ENCODE peak calls at places on chromosomes 1 and 21, in six cellular contexts. W is stomach, S is A549, A is cardiac fibroblast, N is MM.1S, V is coronary artery. Z is an unnamed sample.

GRCh38 chr1:154608522-154609294 is 722 bp upstream of the ADAR start:
- DNase-seq in W (peak), S (peak), A (peak), N (peak), V (peak), Z (peak)

GRCh38 chr1:52423771-52424170 is 19.4 kb downstream of the PRPF38A start:
- DNase-seq in W (no peak), S (no peak), A (no peak), N (no peak), V (no peak), Z (no peak)

GRCh38 chr1:9149837-9150581 is 21.1 kb upstream of the GPR157 start:
- DNase-seq in W (no peak), S (no peak), A (no peak), N (no peak), V (no peak), Z (no peak)

GRCh38 chr1:109762821-109763645 is 690 bp downstream of the EPS8L3 start:
- DNase-seq in W (peak), S (no peak), A (peak), N (no peak), V (peak), Z (peak)

GRCh38 chr1:238052496-238053266 is 162.0 kb upstream of the ZP4 start:
- DNase-seq in W (no peak), S (no peak), A (no peak), N (no peak), V (no peak), Z (no peak)

GRCh38 chr1:43587594-43587993 is 56.9 kb downstream of the PTPRF start:
- DNase-seq in W (no peak), S (no peak), A (peak), N (no peak), V (no peak), Z (peak)

GRCh38 chr1:169466259-169467230 is 19.2 kb downstream of the SLC19A2 start:
- DNase-seq in W (no peak), S (peak), A (peak), N (peak), V (no peak), Z (peak)

GRCh38 chr21:42437786-42438185 is 34.1 kb downstream of the UBASH3A start:
- DNase-seq in W (no peak), S (no peak), A (no peak), N (peak), V (no peak), Z (peak)

GRCh38 chr21:27505516-27505915 is 538.6 kb upstream of the ADAMTS5 start:
- DNase-seq in W (no peak), S (no peak), A (peak), N (no peak), V (no peak), Z (peak)

GRCh38 chr1:109283748-109284600 is 1.0 kb upstream of the PSRC1 start:
- DNase-seq in W (no peak), S (no peak), A (no peak), N (peak), V (no peak), Z (no peak)

GRCh38 chr1:209435654-209436566 is 147.6 kb upstream of the CAMK1G start:
- DNase-seq in W (peak), S (peak), A (peak), N (peak), V (no peak), Z (peak)

GRCh38 chr1:96416111-96416595 is 305.4 kb upstream of the PTBP2 start:
- DNase-seq in W (no peak), S (no peak), A (peak), N (no peak), V (peak), Z (peak)

GRCh38 chr1:66354311-66354922 is 179.5 kb upstream of the SGIP1 start:
- DNase-seq in W (no peak), S (no peak), A (peak), N (no peak), V (no peak), Z (peak)

GRCh38 chr1:20936621-20937020 is 149.5 kb upstream of the HP1BP3 start:
- DNase-seq in W (no peak), S (no peak), A (no peak), N (no peak), V (no peak), Z (no peak)

GRCh38 chr1:229253170-229253974 is 17.5 kb upstream of the RAB4A start:
- DNase-seq in W (no peak), S (peak), A (peak), N (peak), V (no peak), Z (no peak)

GRCh38 chr1:203009185-203009584 is 2.0 kb downstream of the TMEM183A start:
- DNase-seq in W (no peak), S (no peak), A (no peak), N (no peak), V (no peak), Z (no peak)

GRCh38 chr1:158652721-158653334 is 33.7 kb downstream of the SPTA1 start:
- DNase-seq in W (no peak), S (no peak), A (no peak), N (peak), V (no peak), Z (no peak)

GRCh38 chr1:200336111-200336845 is 73.6 kb downstream of the ZNF281 start:
- DNase-seq in W (no peak), S (peak), A (peak), N (no peak), V (no peak), Z (peak)

GRCh38 chr21:14120091-14120734 is 90.5 kb downstream of the LIPI start:
- DNase-seq in W (peak), S (peak), A (peak), N (peak), V (no peak), Z (peak)

GRCh38 chr1:228793032-228793431 is 57.8 kb downstream of the RHOU start:
- DNase-seq in W (no peak), S (no peak), A (no peak), N (no peak), V (no peak), Z (no peak)

GRCh38 chr1:207397525-207397926 is 56.6 kb upstream of the CR2 start:
- DNase-seq in W (no peak), S (peak), A (no peak), N (no peak), V (no peak), Z (no peak)

GRCh38 chr1:3547055-3548005 is 64.0 kb downstream of the MEGF6 start:
- DNase-seq in W (no peak), S (no peak), A (peak), N (no peak), V (no peak), Z (no peak)

GRCh38 chr1:2310332-2311183 is 80.8 kb downstream of the MORN1 start:
- DNase-seq in W (no peak), S (no peak), A (no peak), N (no peak), V (no peak), Z (no peak)

GRCh38 chr1:243253927-243254232 is 1.2 kb downstream of the CEP170 start:
- DNase-seq in W (no peak), S (no peak), A (no peak), N (peak), V (no peak), Z (no peak)

GRCh38 chr1:204141131-204141530 is 10.7 kb downstream of the ETNK2 start:
- DNase-seq in W (no peak), S (no peak), A (no peak), N (no peak), V (no peak), Z (no peak)

DNA sequence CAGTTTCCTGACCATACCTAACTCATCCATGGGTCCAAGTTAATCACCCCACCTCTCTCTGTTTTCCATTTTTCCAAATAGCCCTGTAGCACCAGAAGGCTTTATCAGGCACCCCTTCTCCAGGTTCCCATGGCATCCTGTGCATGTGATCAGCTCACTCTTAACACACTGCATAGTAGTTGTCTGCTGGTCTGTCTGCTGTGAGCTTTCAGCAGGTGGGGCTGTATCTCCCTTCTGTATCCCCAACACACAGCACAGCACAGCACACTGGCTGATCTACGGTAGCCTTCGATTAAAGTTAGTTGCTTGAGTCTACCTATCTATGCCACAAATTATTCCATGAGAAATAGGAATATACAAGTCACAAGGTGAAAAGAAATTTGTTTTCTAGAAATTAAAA is 54.3 kb upstream of the C1orf198 start:
- DNase-seq in W (no peak), S (no peak), A (no peak), N (no peak), V (no peak), Z (peak)
- TF ChIP-seq CTCF in W (no peak), S (no peak), A (no peak), N (no peak), V (no peak), Z (peak)

GRCh38 chr1:99266731-99267130 is 2.4 kb downstream of the PLPPR4 start:
- DNase-seq in W (no peak), S (no peak), A (peak), N (no peak), V (no peak), Z (peak)
- H3K4me3 ChIP-seq in W (no peak), S (no peak), A (no peak), N (no peak), V (no peak), Z (no peak)

DNA sequence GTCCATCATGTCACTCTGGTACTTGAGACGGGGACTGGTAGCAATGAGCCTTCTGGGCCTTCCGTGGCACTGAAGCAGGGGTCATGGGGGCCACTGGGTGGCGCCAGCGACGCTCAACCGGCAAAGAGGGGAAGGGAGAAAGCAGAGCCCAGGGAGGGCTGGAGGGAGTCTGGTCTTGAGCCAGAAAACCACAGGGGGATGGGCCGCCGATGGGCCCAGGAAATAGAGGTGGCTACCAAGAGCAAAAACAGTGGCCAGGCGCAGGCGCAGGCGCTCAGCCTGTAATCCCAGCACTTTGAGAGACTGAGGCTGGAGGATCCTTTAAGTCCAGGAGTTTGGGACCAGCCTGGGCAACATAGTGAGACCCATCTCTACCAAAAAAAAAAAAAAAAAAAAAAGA is 21.8 kb downstream of the EXOC8 start:
- DNase-seq in W (peak), S (peak), A (peak), N (peak), V (no peak), Z (peak)
- TF ChIP-seq CTCF in W (no peak), S (peak), A (peak), N (peak), V (no peak), Z (peak)

DNA sequence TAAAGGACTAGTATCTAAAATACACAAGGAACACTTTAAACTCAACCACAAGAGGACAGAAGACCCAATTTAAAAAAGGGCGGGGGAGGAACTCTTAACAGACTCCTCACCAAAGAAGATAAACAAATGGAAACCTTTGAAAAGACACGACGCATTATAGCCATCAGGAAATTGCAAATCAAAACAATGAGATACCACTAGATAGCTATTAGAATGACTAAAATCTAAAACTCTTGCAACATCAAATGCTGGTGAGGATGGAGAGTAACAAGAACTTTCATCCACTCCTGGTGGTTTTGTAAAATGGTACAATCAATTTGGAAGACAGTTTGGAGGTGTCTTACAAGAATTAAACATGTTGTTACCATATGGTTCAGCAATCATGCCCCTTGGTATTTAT is 708.2 kb downstream of the BRINP3 start:
- DNase-seq in W (no peak), S (no peak), A (no peak), N (no peak), V (no peak), Z (peak)
- H3K4me3 ChIP-seq in W (no peak), S (no peak), A (no peak), N (no peak), V (no peak), Z (no peak)

DNA sequence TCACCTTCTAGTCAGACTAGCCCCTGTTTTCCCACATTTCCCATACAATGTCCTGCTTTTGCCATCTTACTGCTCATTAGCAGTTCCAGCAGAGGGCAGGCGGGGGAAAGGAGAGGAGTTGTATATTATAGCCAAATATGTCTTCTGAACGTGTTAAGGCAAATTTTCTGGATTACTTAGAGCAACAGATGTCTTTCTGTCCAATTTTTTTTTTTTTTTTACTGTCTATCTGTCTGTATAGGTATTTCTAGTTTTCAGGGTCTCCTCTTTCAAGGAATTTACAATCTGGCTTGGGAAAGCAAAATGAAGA is 30.0 kb upstream of the DDAH1 start:
- DNase-seq in W (no peak), S (peak), A (peak), N (no peak), V (no peak), Z (peak)
- TF ChIP-seq CTCF in W (no peak), S (peak), A (peak), N (peak), V (no peak), Z (peak)

DNA sequence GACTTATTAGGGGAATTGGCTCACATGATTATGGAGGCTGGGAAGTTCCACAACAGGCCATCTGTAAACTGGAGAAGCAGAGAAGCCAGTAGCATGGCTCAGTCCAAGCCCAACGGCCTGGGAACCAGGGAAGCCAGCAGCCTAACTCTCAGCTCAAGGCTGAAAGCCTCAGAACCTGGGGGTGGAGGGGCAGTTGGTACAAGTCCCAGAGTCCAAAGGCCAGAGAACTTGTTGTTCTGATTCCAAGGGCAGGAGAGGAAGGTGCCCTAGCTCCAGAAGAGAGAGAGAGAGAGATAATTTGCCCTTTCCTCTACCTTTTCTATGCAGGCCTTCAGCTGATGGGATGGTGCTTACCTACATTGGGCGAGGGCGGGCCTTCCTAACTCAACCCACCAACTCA is 55.3 kb downstream of the MAN1C1 start:
- DNase-seq in W (no peak), S (no peak), A (no peak), N (no peak), V (no peak), Z (no peak)
- H3K4me3 ChIP-seq in W (no peak), S (no peak), A (no peak), N (no peak), V (no peak), Z (no peak)